ENCODE peak calls at places on chromosomes 12 and 14, in ten cellular contexts. J is breast epithelium, Z is dorsolateral prefrontal cortex, N is brain microvascular endothelial cell, B is heart left ventricle, U is esophagus squamous epithelium, A is heart right ventricle, V is H9, Q is right atrium auricular region, S is colonic mucosa. L is an unnamed sample.
A peak's percentile ranks its signal among the peaks of the same experiment; 100 is the strongest.

GRCh38 chr14:87014854-87015253 is 978.1 kb downstream of the GALC start:
- DNase-seq in J (no peak), Z (no peak), N (no peak), B (no peak), U (no peak), A (no peak), V (no peak), Q (no peak), S (no peak), L (no peak)

GRCh38 chr14:78081245-78081644 is 88.9 kb upstream of the NRXN3 start:
- DNase-seq in J (no peak), Z (no peak), N (no peak), B (no peak), U (no peak), A (no peak), V (no peak), Q (no peak), S (no peak), L (no peak)

GRCh38 chr12:24364921-24365320 is 415.5 kb upstream of the SOX5 start:
- DNase-seq in J (no peak), Z (no peak), N (no peak), B (no peak), U (no peak), A (no peak), V (no peak), Q (no peak), S (no peak), L (no peak)

GRCh38 chr14:102824832-102825231 is 47.6 kb downstream of the TRAF3 start:
- DNase-seq in J (peak; percentile 34), Z (no peak), N (peak; percentile 22), B (peak; percentile 83), U (no peak), A (peak; percentile 71), V (no peak), Q (no peak), S (no peak), L (peak; percentile 64)

GRCh38 chr12:42039146-42039545 is 105.5 kb downstream of the GXYLT1 start:
- DNase-seq in J (no peak), Z (no peak), N (peak; percentile 59), B (no peak), U (no peak), A (no peak), V (no peak), Q (no peak), S (no peak), L (peak; percentile 74)

GRCh38 chr12:66132408-66132807 is 1.9 kb upstream of the LLPH start:
- DNase-seq in J (no peak), Z (no peak), N (peak; percentile 89), B (no peak), U (no peak), A (no peak), V (peak; percentile 61), Q (no peak), S (no peak), L (peak; percentile 41)

GRCh38 chr12:80627773-80628172 is 79.7 kb upstream of the MYF6 start:
- DNase-seq in J (no peak), Z (no peak), N (peak; percentile 47), B (no peak), U (no peak), A (no peak), V (no peak), Q (no peak), S (no peak), L (no peak)

GRCh38 chr14:67429651-67430205 is 17.8 kb upstream of the PLEK2 start:
- DNase-seq in J (no peak), Z (no peak), N (no peak), B (no peak), U (no peak), A (no peak), V (no peak), Q (no peak), S (no peak), L (no peak)

GRCh38 chr12:65825573-65826512 is 1.6 kb downstream of the HMGA2 start:
- DNase-seq in J (no peak), Z (no peak), N (no peak), B (peak; percentile 68), U (no peak), A (peak; percentile 21), V (peak; percentile 58), Q (no peak), S (peak; percentile 40), L (no peak)

GRCh38 chr12:79262938-79263337 is 398.4 kb downstream of the SYT1 start:
- DNase-seq in J (no peak), Z (no peak), N (no peak), B (no peak), U (no peak), A (no peak), V (no peak), Q (no peak), S (no peak), L (peak; percentile 2)

GRCh38 chr12:53161119-53161911 is 19.2 kb upstream of the ZNF740 start:
- DNase-seq in J (no peak), Z (no peak), N (no peak), B (no peak), U (no peak), A (no peak), V (no peak), Q (no peak), S (no peak), L (no peak)

GRCh38 chr12:66065146-66065545 is 65.4 kb downstream of the LLPH start:
- DNase-seq in J (no peak), Z (no peak), N (no peak), B (no peak), U (no peak), A (no peak), V (no peak), Q (no peak), S (no peak), L (no peak)

DNA sequence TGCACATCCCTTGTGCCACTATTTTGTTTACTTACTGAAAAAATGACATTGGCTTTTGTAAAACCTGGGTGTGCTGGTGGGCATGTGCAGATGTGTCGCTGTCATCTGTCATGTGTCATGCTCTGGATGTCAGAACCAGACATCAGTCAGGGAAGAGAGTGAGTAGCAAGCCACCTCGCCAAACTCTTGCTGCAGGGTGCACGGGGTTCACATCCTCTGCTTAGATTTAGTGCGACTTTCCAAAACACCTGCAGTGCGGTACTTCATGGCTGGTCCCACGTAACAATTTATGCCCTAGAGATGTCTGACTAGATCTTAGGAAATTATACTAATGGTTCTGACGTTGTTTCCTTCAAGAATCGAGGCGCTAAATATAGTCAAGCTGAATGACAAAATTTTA is 106.7 kb downstream of the CRADD start:
- DNase-seq in J (no peak), Z (no peak), N (no peak), B (no peak), U (no peak), A (no peak), V (no peak), Q (no peak), S (no peak), L (no peak)
- H3K27ac ChIP-seq in J (peak overlapping the region; percentile 89), Z (peak overlapping the region; percentile 74), N (peak overlapping the region; percentile 95), B (peak overlapping the region; percentile 87), U (peak overlapping the region; percentile 64), A (peak overlapping the region; percentile 89), V (no peak overlapping the region), Q (peak overlapping the region; percentile 82), S (peak overlapping the region; percentile 29), L (peak overlapping the region; percentile 77)

DNA sequence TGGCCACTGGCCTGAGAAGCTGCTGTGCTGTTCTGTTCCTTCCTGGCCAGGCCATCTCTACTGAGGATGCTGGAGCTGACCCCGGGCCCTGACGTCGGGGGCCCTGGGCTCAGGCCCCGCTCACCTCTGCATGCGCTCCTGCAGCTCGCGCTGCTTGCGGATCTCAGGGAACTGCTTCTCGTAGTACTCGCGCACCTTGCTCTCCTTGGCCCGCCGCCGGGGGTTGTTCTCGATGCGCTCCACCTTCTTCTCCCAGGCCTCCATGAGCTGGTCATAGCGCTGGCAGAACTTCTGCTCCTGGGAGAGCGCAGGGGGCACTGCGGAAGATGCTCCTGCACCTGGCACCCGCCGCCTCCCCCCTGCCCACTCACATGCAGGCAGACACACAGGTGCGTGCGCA is 135.6 kb downstream of the RFLNA start:
- DNase-seq in J (no peak), Z (no peak), N (no peak), B (no peak), U (no peak), A (no peak), V (no peak), Q (no peak), S (no peak), L (no peak)
- TF ChIP-seq CTCF in J (no peak), Z (no peak), N (no peak), B (no peak), U (no peak), A (no peak), V (no peak), Q (no peak), S (no peak), L (no peak)

GRCh38 chr14:45198551-45198950 is 54.5 kb downstream of the MIS18BP1 start:
- DNase-seq in J (peak; percentile 37), Z (no peak), N (peak; percentile 1), B (no peak), U (no peak), A (no peak), V (no peak), Q (no peak), S (no peak), L (peak; percentile 60)

GRCh38 chr14:45194964-45195363 is 58.0 kb downstream of the MIS18BP1 start:
- DNase-seq in J (no peak), Z (no peak), N (no peak), B (no peak), U (no peak), A (no peak), V (no peak), Q (no peak), S (no peak), L (no peak)

GRCh38 chr14:45201908-45202307 is 51.1 kb downstream of the MIS18BP1 start:
- DNase-seq in J (no peak), Z (peak; percentile 38), N (peak; percentile 3), B (no peak), U (no peak), A (no peak), V (peak; percentile 44), Q (no peak), S (no peak), L (no peak)

GRCh38 chr14:45204241-45204640 is 48.8 kb downstream of the MIS18BP1 start:
- DNase-seq in J (no peak), Z (no peak), N (no peak), B (no peak), U (no peak), A (no peak), V (no peak), Q (no peak), S (no peak), L (no peak)

DNA sequence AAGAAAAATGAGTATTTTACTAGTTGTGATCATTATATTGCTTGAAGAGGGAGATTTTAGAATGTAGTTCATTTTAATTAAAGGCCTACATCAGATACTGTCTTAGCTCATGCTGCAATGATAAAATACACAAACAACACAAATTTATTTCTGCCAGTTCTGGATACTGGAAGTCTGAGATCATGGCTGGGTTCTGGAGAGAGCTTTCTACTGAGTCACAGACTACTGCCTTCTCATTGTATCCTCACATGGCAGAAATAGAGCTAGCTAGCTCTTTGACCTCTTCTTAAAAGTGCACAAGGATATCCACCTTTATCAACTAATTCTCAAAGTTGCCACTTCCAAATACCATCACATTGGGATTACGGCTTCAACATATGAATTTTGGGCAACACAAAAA is 53.8 kb downstream of the MIS18BP1 start:
- DNase-seq in J (no peak), Z (no peak), N (peak; percentile 66), B (no peak), U (no peak), A (no peak), V (no peak), Q (no peak), S (no peak), L (no peak)
- H3K27ac ChIP-seq in J (peak overlapping the region; percentile 50), Z (no peak overlapping the region), N (peak overlapping the region; percentile 37), B (no peak overlapping the region), U (no peak overlapping the region), A (no peak overlapping the region), V (no peak overlapping the region), Q (no peak overlapping the region), S (no peak overlapping the region), L (no peak overlapping the region)

GRCh38 chr14:53151867-53152626 is 1.1 kb downstream of the DDHD1 start:
- DNase-seq in J (no peak), Z (peak; percentile 41), N (peak; percentile 27), B (peak; percentile 81), U (peak; percentile 10), A (peak; percentile 55), V (peak; percentile 41), Q (peak; percentile 75), S (peak; percentile 59), L (peak; percentile 82)
- TF ChIP-seq CTCF in J (no peak), Z (no peak), N (peak; percentile 11), B (no peak), U (no peak), A (no peak), V (peak; percentile 46), Q (no peak), S (no peak), L (peak; percentile 50)